ENCODE peak calls at places on chromosome 12, in four cellular contexts. One of them, this sample, is unnamed. For H3K36me3, the result is how much of the 10 kb centered on the place peaks cover.

GRCh38 chr12:113232787-113233585 is 11.7 kb downstream of the TPCN1 start:
- DNase-seq in neural progenitor cell: peak
- DNase-seq in heart right ventricle: peak
- DNase-seq in HCT116: no peak
- DNase-seq in this sample: no peak

GRCh38 chr12:1282670-1283361 is 291.8 kb downstream of the ERC1 start:
- DNase-seq in neural progenitor cell: no peak
- DNase-seq in heart right ventricle: peak
- DNase-seq in HCT116: no peak
- DNase-seq in this sample: no peak

GRCh38 chr12:15256760-15257159 is 35.5 kb upstream of the RERG start:
- DNase-seq in neural progenitor cell: no peak
- DNase-seq in heart right ventricle: no peak
- DNase-seq in HCT116: no peak
- DNase-seq in this sample: peak

GRCh38 chr12:9134981-9135628 is 19.4 kb upstream of the A2M start:
- DNase-seq in neural progenitor cell: no peak
- DNase-seq in heart right ventricle: no peak
- DNase-seq in HCT116: peak
- DNase-seq in this sample: no peak

GRCh38 chr12:77231548-77231947 is 166.2 kb upstream of the E2F7 start:
- DNase-seq in neural progenitor cell: no peak
- DNase-seq in heart right ventricle: peak
- DNase-seq in HCT116: no peak
- DNase-seq in this sample: peak

GRCh38 chr12:31491819-31492598 is 98.9 kb downstream of the DENND5B start:
- DNase-seq in neural progenitor cell: no peak
- DNase-seq in heart right ventricle: no peak
- DNase-seq in HCT116: peak
- DNase-seq in this sample: no peak

GRCh38 chr12:104514127-104514810 is 57.5 kb downstream of the CHST11 start:
- DNase-seq in neural progenitor cell: no peak
- DNase-seq in heart right ventricle: peak
- DNase-seq in HCT116: no peak
- DNase-seq in this sample: no peak

GRCh38 chr12:73361156-73361866 is 1089.1 kb downstream of the TRHDE start:
- DNase-seq in neural progenitor cell: no peak
- DNase-seq in heart right ventricle: no peak
- DNase-seq in HCT116: no peak
- DNase-seq in this sample: no peak

GRCh38 chr12:100755186-100755585 is 39.4 kb upstream of the ANO4 start:
- DNase-seq in neural progenitor cell: no peak
- DNase-seq in heart right ventricle: no peak
- DNase-seq in HCT116: no peak
- DNase-seq in this sample: no peak

GRCh38 chr12:121355818-121356217 is 3.6 kb upstream of the ANAPC5 start:
- DNase-seq in neural progenitor cell: no peak
- DNase-seq in heart right ventricle: no peak
- DNase-seq in HCT116: no peak
- DNase-seq in this sample: no peak

GRCh38 chr12:113236539-113237354 is 15.5 kb downstream of the TPCN1 start:
- DNase-seq in neural progenitor cell: no peak
- DNase-seq in heart right ventricle: no peak
- DNase-seq in HCT116: no peak
- DNase-seq in this sample: no peak

GRCh38 chr12:71755146-71755892 is 656 bp downstream of the RAB21 start:
- DNase-seq in neural progenitor cell: peak
- DNase-seq in heart right ventricle: peak
- DNase-seq in HCT116: no peak
- DNase-seq in this sample: peak

GRCh38 chr12:110314308-110314707 is 33.3 kb downstream of the ATP2A2 start:
- DNase-seq in neural progenitor cell: no peak
- DNase-seq in heart right ventricle: no peak
- DNase-seq in HCT116: no peak
- DNase-seq in this sample: no peak

GRCh38 chr12:57795354-57795753 is 12.8 kb downstream of the TSFM start:
- DNase-seq in neural progenitor cell: no peak
- DNase-seq in heart right ventricle: no peak
- DNase-seq in HCT116: no peak
- DNase-seq in this sample: no peak

GRCh38 chr12:20451759-20452158 is 83.4 kb downstream of the PDE3A start:
- DNase-seq in neural progenitor cell: no peak
- DNase-seq in heart right ventricle: no peak
- DNase-seq in HCT116: no peak
- DNase-seq in this sample: no peak

GRCh38 chr12:46675736-46676135 is 150.1 kb downstream of the SLC38A4 start:
- DNase-seq in neural progenitor cell: peak
- DNase-seq in heart right ventricle: no peak
- DNase-seq in HCT116: no peak
- DNase-seq in this sample: no peak

DNA sequence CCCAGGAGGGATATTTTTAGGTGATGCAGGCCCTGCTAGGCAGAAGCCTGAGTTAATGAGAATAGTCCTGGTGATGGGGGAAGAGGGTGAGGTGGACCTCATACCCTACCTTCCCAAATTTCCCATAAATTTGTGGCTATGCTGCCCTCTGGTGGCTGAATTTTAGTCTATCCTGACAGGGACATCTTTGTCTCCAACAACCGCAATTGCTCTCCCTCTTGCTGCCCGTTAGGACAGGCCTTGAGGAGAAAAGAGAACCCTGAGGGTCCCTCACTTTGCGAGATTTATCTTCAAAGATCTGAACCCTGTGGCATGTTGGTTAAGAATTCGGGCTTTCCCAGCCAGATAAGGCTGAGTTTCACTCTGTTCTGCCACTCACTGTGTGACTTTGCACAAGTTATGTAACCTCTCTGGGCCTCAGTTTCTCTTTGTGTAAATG is 9.8 kb upstream of the ZNF385A start:
- DNase-seq in neural progenitor cell: peak
- DNase-seq in heart right ventricle: no peak
- DNase-seq in HCT116: peak
- DNase-seq in this sample: no peak
- H3K36me3 ChIP-seq in neural progenitor cell: under half
- H3K36me3 ChIP-seq in heart right ventricle: half or more
- H3K36me3 ChIP-seq in HCT116: under half
- H3K36me3 ChIP-seq in this sample: half or more

GRCh38 chr12:81187686-81188085 is 109.8 kb downstream of the ACSS3 start:
- DNase-seq in neural progenitor cell: no peak
- DNase-seq in heart right ventricle: no peak
- DNase-seq in HCT116: no peak
- DNase-seq in this sample: no peak
- TF ChIP-seq CTCF in neural progenitor cell: no peak
- TF ChIP-seq CTCF in heart right ventricle: no peak
- TF ChIP-seq CTCF in HCT116: no peak
- TF ChIP-seq CTCF in this sample: no peak

GRCh38 chr12:70640901-70641300 is 3.7 kb upstream of the PTPRB start:
- DNase-seq in neural progenitor cell: no peak
- DNase-seq in heart right ventricle: no peak
- DNase-seq in HCT116: no peak
- DNase-seq in this sample: no peak

GRCh38 chr12:70637286-70637685 is at the start of gene PTPRB:
- DNase-seq in neural progenitor cell: no peak
- DNase-seq in heart right ventricle: peak
- DNase-seq in HCT116: no peak
- DNase-seq in this sample: no peak

GRCh38 chr12:70639535-70639934 is 2.3 kb upstream of the PTPRB start:
- DNase-seq in neural progenitor cell: no peak
- DNase-seq in heart right ventricle: no peak
- DNase-seq in HCT116: no peak
- DNase-seq in this sample: no peak

GRCh38 chr12:70637686-70638085 is 457 bp upstream of the PTPRB start:
- DNase-seq in neural progenitor cell: no peak
- DNase-seq in heart right ventricle: no peak
- DNase-seq in HCT116: no peak
- DNase-seq in this sample: no peak

GRCh38 chr12:70638639-70639349 is 1.6 kb upstream of the PTPRB start:
- DNase-seq in neural progenitor cell: no peak
- DNase-seq in heart right ventricle: no peak
- DNase-seq in HCT116: no peak
- DNase-seq in this sample: no peak
- H3K27ac ChIP-seq in neural progenitor cell: no peak
- H3K27ac ChIP-seq in heart right ventricle: no peak
- H3K27ac ChIP-seq in HCT116: no peak
- H3K27ac ChIP-seq in this sample: no peak

GRCh38 chr12:91889970-91890369 is 255.7 kb downstream of the BTG1 start:
- DNase-seq in neural progenitor cell: no peak
- DNase-seq in heart right ventricle: no peak
- DNase-seq in HCT116: no peak
- DNase-seq in this sample: no peak

GRCh38 chr12:91893476-91893875 is 252.2 kb downstream of the BTG1 start:
- DNase-seq in neural progenitor cell: no peak
- DNase-seq in heart right ventricle: no peak
- DNase-seq in HCT116: no peak
- DNase-seq in this sample: no peak

GRCh38 chr12:91894911-91895310 is 250.7 kb downstream of the BTG1 start:
- DNase-seq in neural progenitor cell: no peak
- DNase-seq in heart right ventricle: no peak
- DNase-seq in HCT116: no peak
- DNase-seq in this sample: no peak

GRCh38 chr12:91890742-91891141 is 254.9 kb downstream of the BTG1 start:
- DNase-seq in neural progenitor cell: no peak
- DNase-seq in heart right ventricle: no peak
- DNase-seq in HCT116: no peak
- DNase-seq in this sample: no peak

GRCh38 chr12:91892081-91892855 is 253.4 kb downstream of the BTG1 start:
- DNase-seq in neural progenitor cell: no peak
- DNase-seq in heart right ventricle: no peak
- DNase-seq in HCT116: no peak
- DNase-seq in this sample: no peak
- H3K36me3 ChIP-seq in neural progenitor cell: under half
- H3K36me3 ChIP-seq in heart right ventricle: under half
- H3K36me3 ChIP-seq in HCT116: under half
- H3K36me3 ChIP-seq in this sample: under half

DNA sequence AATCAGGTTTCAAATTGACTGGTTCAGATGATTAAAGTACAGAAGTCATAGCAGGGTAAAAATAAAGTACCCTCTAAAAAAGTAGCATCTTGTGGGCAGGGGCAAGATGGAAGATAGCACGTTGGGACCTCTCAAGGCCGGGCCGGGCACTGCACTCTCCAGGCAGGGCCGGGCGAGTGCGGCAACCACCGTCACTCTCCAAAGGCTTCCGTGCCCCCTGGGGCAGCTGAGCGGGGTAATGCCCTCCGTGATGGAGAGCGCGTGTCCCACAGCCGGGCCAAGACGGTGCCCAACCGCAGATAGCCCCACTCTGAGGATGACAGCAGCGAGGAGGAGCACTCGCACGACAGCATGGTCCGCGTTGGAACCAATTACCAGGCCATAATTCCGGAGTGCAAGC is 8.6 kb upstream of the PLXNC1 start:
- DNase-seq in neural progenitor cell: no peak
- DNase-seq in heart right ventricle: no peak
- DNase-seq in HCT116: no peak
- DNase-seq in this sample: no peak
- TF ChIP-seq CTCF in neural progenitor cell: no peak
- TF ChIP-seq CTCF in heart right ventricle: no peak
- TF ChIP-seq CTCF in HCT116: no peak
- TF ChIP-seq CTCF in this sample: no peak

GRCh38 chr12:64678835-64679234 is 68.5 kb downstream of the RASSF3 start:
- DNase-seq in neural progenitor cell: no peak
- DNase-seq in heart right ventricle: no peak
- DNase-seq in HCT116: no peak
- DNase-seq in this sample: no peak
- H3K27ac ChIP-seq in neural progenitor cell: no peak
- H3K27ac ChIP-seq in heart right ventricle: peak
- H3K27ac ChIP-seq in HCT116: peak
- H3K27ac ChIP-seq in this sample: peak

DNA sequence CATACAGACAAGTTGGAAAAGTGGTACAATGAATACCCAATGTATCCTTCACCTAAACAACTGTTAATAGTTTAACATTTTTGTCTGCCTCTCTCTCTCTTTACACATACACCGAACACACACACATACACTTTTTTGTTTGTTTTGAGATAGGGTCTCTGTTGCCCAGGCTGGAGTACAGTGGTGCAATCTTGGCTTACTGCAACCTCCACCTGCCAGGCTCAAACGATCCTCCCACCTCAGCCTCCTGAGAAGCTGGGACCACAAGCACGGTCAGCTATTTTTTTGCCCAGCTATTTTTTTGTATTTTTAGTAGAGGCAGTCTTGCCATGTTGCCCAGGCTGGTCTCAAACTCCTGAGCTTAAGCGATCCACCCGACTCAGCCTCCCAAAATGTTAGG is 16.8 kb downstream of the ZCCHC8 start:
- DNase-seq in neural progenitor cell: no peak
- DNase-seq in heart right ventricle: no peak
- DNase-seq in HCT116: no peak
- DNase-seq in this sample: no peak
- H3K36me3 ChIP-seq in neural progenitor cell: under half
- H3K36me3 ChIP-seq in heart right ventricle: half or more
- H3K36me3 ChIP-seq in HCT116: under half
- H3K36me3 ChIP-seq in this sample: half or more

GRCh38 chr12:132561784-132562156 is 48.6 kb downstream of the LRCOL1 start:
- DNase-seq in neural progenitor cell: peak
- DNase-seq in heart right ventricle: no peak
- DNase-seq in HCT116: no peak
- DNase-seq in this sample: no peak
- TF ChIP-seq CTCF in neural progenitor cell: peak
- TF ChIP-seq CTCF in heart right ventricle: peak
- TF ChIP-seq CTCF in HCT116: peak
- TF ChIP-seq CTCF in this sample: no peak

GRCh38 chr12:48142818-48143674 is 14.3 kb downstream of the ASB8 start:
- DNase-seq in neural progenitor cell: no peak
- DNase-seq in heart right ventricle: no peak
- DNase-seq in HCT116: no peak
- DNase-seq in this sample: no peak
- H3K27ac ChIP-seq in neural progenitor cell: no peak
- H3K27ac ChIP-seq in heart right ventricle: no peak
- H3K27ac ChIP-seq in HCT116: no peak
- H3K27ac ChIP-seq in this sample: no peak

DNA sequence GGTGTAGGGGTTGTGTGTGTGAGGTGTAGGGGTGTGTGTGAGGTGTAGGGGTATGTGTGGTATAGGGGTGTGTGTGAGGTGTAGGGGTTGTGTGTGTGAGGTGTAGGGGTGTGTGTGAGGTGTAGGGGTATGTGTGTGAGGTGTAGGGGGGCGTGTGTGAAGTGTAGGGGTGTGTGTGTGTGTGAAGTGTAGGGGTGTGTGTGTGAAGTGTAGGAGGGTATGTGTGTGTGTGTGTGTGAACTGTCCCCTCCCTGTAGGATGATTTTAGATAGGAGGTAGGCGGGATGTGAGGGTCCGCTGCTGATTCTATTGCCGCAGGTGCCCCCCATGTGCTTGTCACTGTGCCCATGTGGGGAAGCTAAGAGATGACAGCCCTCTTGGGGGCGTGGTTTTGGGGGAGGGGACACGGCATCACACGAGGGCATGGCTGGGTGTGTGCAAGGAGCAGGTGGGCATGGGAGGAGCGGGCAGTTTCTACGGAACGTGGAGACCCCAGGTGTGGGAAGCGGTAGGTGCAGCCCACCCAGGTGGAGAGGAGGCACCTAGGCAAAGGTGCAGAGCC is 88.5 kb downstream of the DDX51 start:
- DNase-seq in neural progenitor cell: no peak
- DNase-seq in heart right ventricle: no peak
- DNase-seq in HCT116: no peak
- DNase-seq in this sample: no peak
- H3K36me3 ChIP-seq in neural progenitor cell: under half
- H3K36me3 ChIP-seq in heart right ventricle: half or more
- H3K36me3 ChIP-seq in HCT116: under half
- H3K36me3 ChIP-seq in this sample: half or more

This sample was measured in right atrium auricular region.